ENCODE peak calls at places on chromosome 10, in seven cellular contexts. E, F, I, A, G, Q and H are unnamed samples.
A peak's percentile ranks its signal among the peaks of the same experiment; 100 is the strongest.

GRCh38 chr10:101974091-101974799 is 81.7 kb downstream of the ARMH3 start:
- DNase-seq in I (no peak), F (no peak), Q (no peak), E (no peak), A (no peak), G (no peak), H (no peak)

GRCh38 chr10:86007171-86007570 is 359.4 kb downstream of the GRID1 start:
- DNase-seq in A (no peak), G (no peak), F (no peak), E (no peak), Q (no peak), I (no peak), H (no peak)

GRCh38 chr10:124138195-124138882 is 44.9 kb upstream of the CHST15 start:
- DNase-seq in I (no peak), A (no peak), Q (peak; percentile 61), E (no peak), F (no peak), G (no peak), H (no peak)

GRCh38 chr10:52644678-52645434 is 127.7 kb downstream of the MBL2 start:
- DNase-seq in G (peak; percentile 20), I (peak; percentile 17), F (no peak), E (no peak), A (peak; percentile 22), Q (no peak), H (peak; percentile 40)

GRCh38 chr10:13224210-13224995 is 9.8 kb downstream of the UCMA start:
- DNase-seq in E (no peak), G (no peak), F (no peak), A (no peak), Q (peak; percentile 26), I (no peak), H (no peak)

GRCh38 chr10:4720463-4720862 is 105.5 kb upstream of the AKR1E2 start:
- DNase-seq in Q (no peak), A (no peak), I (no peak), G (no peak), F (no peak), E (no peak), H (no peak)

GRCh38 chr10:114697061-114697598 is 39.1 kb upstream of the ABLIM1 start:
- DNase-seq in Q (no peak), E (peak; percentile 64), I (no peak), A (no peak), G (no peak), F (no peak), H (no peak)

GRCh38 chr10:16904619-16905018 is 87.4 kb upstream of the RSU1 start:
- DNase-seq in G (no peak), F (no peak), A (no peak), E (no peak), Q (no peak), I (no peak), H (no peak)

GRCh38 chr10:51386248-51386885 is 312.1 kb downstream of the PRKG1 start:
- DNase-seq in A (no peak), F (no peak), I (no peak), G (no peak), E (no peak), Q (no peak), H (no peak)

GRCh38 chr10:11305825-11306601 is 288.3 kb downstream of the CELF2 start:
- DNase-seq in E (no peak), F (no peak), A (no peak), I (no peak), G (no peak), Q (no peak), H (no peak)

GRCh38 chr10:114163062-114163861 is 10.7 kb downstream of the CCDC186 start:
- DNase-seq in F (no peak), I (no peak), G (no peak), A (no peak), Q (no peak), E (no peak), H (no peak)

GRCh38 chr10:32961892-32962369 is 3.9 kb upstream of the ITGB1 start:
- DNase-seq in E (no peak), A (no peak), Q (no peak), G (no peak), F (no peak), I (no peak), H (no peak)

GRCh38 chr10:13439771-13440708 is 88.8 kb downstream of the BEND7 start:
- DNase-seq in Q (peak; percentile 66), G (peak; percentile 84), A (peak; percentile 71), F (no peak), I (peak; percentile 69), E (peak; percentile 89), H (peak; percentile 70)

GRCh38 chr10:32937824-32938482 is 20.1 kb downstream of the ITGB1 start:
- DNase-seq in Q (peak; percentile 69), E (no peak), I (no peak), F (no peak), G (no peak), A (peak; percentile 19), H (no peak)

GRCh38 chr10:89522463-89522862 is 12.9 kb downstream of the SLC16A12 start:
- DNase-seq in F (no peak), Q (no peak), I (no peak), A (no peak), E (no peak), G (no peak), H (no peak)

GRCh38 chr10:75771606-75772005 is 340.2 kb downstream of the LRMDA start:
- DNase-seq in F (no peak), E (no peak), I (no peak), G (no peak), Q (no peak), A (no peak), H (peak; percentile 36)

DNA sequence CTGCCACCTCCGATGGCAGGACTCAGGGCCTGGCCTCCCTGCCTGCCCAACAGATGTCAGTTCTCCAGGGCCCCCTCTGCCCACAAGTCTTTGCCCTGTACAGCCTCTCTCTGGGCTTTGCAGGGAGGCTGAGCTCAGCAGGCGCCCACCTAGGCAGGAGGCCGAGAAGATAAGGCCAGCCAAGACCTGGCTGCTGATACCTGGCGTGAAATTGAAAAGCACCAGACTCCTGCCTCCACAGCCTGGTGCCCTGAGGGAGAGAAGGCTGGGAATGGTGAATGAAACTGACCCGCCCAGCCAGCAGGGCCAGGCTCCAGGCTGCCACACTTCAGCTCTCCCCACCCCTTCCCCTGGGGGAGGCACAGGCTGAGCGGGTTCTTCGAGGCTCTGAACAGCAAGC is 145.8 kb downstream of the CDH23 start:
- DNase-seq in G (no peak), I (no peak), E (no peak), A (no peak), Q (no peak), F (no peak), H (no peak)
- TF ChIP-seq EP300 in G (no peak), I (no peak), E (no peak), A (no peak), Q (no peak), F (no peak), H (no peak)

GRCh38 chr10:93954299-93954698 is 39.4 kb upstream of the PLCE1 start:
- DNase-seq in G (no peak), A (no peak), F (no peak), I (no peak), Q (no peak), E (no peak), H (no peak)

GRCh38 chr10:93951905-93952304 is 41.8 kb upstream of the PLCE1 start:
- DNase-seq in E (no peak), F (no peak), I (no peak), Q (no peak), G (no peak), A (no peak), H (no peak)

GRCh38 chr10:93958834-93959233 is 34.9 kb upstream of the PLCE1 start:
- DNase-seq in A (no peak), I (no peak), F (no peak), E (peak; percentile 19), G (no peak), Q (no peak), H (no peak)

DNA sequence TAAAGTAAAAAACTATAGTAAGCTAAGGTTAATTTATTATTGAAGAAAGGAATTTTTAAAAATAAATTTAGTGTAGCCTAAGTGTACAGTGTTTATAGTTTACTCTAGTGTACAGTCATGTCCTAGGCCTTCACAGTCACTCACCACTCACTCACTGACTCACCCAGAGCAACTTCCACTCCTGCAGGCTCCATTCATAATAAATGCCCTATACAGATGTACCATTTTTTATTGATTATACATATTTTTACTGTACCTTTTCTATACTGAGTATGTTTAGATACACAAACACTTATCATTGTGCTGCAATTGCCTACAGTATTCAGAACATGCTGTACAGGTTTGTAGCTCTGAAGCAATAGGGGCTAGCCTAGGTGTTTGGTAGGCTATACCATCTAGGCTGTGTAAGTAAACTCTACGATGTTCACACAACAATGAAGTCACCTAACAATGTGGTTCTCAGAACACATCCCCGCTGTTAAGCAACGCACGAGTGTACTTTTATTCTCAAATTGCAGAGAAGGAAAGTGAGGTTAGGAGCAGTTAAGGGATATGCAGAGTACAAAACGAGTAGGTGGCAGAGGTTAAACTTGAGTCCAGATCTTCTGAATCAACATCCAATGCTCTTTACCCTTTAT is 38.9 kb upstream of the PLCE1 start:
- DNase-seq in F (no peak), I (no peak), A (no peak), G (no peak), E (no peak), Q (no peak), H (no peak)
- H3K27ac ChIP-seq in F (no peak overlapping the region), I (peak overlapping the region; percentile 47), A (no peak overlapping the region), G (no peak overlapping the region), E (no peak overlapping the region), Q (no peak overlapping the region), H (no peak overlapping the region)

GRCh38 chr10:131770946-131771633 is 129.7 kb upstream of the PPP2R2D start:
- DNase-seq in G (no peak), E (no peak), Q (peak; percentile 46), I (no peak), F (no peak), A (no peak), H (no peak)
- H3K9me3 ChIP-seq in G (no peaks in the 10 kb centered on the region), E (no peaks in the 10 kb centered on the region), Q (no peaks in the 10 kb centered on the region), I (no peaks in the 10 kb centered on the region), F (no peaks in the 10 kb centered on the region), A (no peaks in the 10 kb centered on the region), H (peaks cover 5% of the 10 kb centered on the region)

GRCh38 chr10:72319416-72320254 is 35.1 kb downstream of the DNAJB12 start:
- DNase-seq in Q (peak; percentile 97), F (no peak), A (peak; percentile 94), I (peak; percentile 73), G (peak; percentile 58), E (peak; percentile 100), H (peak; percentile 93)

GRCh38 chr10:72321248-72322029 is 33.3 kb downstream of the DNAJB12 start:
- DNase-seq in G (peak; percentile 81), F (no peak), I (no peak), E (no peak), A (no peak), Q (no peak), H (no peak)

GRCh38 chr10:72322030-72322279 is 32.8 kb downstream of the DNAJB12 start:
- DNase-seq in A (no peak), I (no peak), E (no peak), G (no peak), F (no peak), Q (no peak), H (no peak)

GRCh38 chr10:72322280-72323058 is 32.2 kb downstream of the DNAJB12 start:
- DNase-seq in Q (no peak), G (no peak), I (no peak), E (peak; percentile 49), A (no peak), F (no peak), H (no peak)

DNA sequence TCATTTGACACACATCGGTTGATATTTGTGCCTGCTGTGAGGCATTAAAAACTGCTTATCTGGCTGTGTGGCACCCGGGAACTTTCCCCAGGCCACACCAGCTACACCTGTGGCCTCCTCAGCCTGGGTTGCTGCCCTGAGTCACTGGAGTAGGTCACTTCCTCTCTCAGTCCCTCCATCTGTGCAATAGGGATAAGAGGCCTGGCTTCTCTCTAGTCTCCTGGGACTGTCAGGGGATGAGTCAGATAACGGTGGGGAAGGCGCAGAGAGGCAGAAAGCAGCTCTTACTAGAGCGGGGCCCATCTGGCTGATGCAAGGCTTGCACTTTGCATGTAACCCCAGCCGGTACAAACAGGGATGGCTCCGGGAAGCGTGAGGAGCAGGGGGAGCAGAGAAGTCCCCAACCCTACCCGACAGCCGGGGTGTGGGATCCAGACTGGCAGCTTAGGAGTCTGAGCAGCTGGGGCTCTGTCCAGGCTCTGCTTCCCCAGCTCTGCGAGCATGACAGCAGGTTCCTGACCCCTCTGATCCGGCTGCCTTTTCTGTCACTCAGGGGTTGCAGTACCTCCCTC is 34.0 kb downstream of the DNAJB12 start:
- DNase-seq in Q (peak; percentile 96), G (peak; percentile 97), A (peak; percentile 75), F (peak; percentile 95), E (no peak), I (peak; percentile 95), H (peak; percentile 62)
- TF ChIP-seq EP300 in Q (peak; percentile 67), G (peak; percentile 100), A (no peak), F (peak; percentile 86), E (no peak), I (peak; percentile 81), H (no peak)